ENCODE peak calls at places on chromosome 12, in ten cellular contexts. D, A, F, R, S, P, N, T, C and O are unnamed samples.
A peak's percentile ranks its signal among the peaks of the same experiment; 100 is the strongest.

GRCh38 chr12:47785036-47785886 is 12.2 kb downstream of the SLC48A1 start:
- DNase-seq in C (no peak), F (no peak), P (no peak), R (no peak), A (no peak), N (no peak), S (no peak), T (no peak), D (no peak), O (peak; percentile 64)

GRCh38 chr12:21428241-21428640 is 9.2 kb upstream of the PYROXD1 start:
- DNase-seq in F (peak; percentile 28), R (no peak), C (no peak), A (no peak), T (peak; percentile 48), P (no peak), S (peak; percentile 45), D (no peak), N (no peak), O (no peak)

GRCh38 chr12:132305991-132306884 is 23.2 kb downstream of the GALNT9 start:
- DNase-seq in N (no peak), C (no peak), T (no peak), A (no peak), S (no peak), R (no peak), P (no peak), F (no peak), D (no peak), O (no peak)

GRCh38 chr12:114658002-114658441 is 26.0 kb downstream of the TBX3 start:
- DNase-seq in C (no peak), A (no peak), T (no peak), D (no peak), F (no peak), R (no peak), N (no peak), S (peak; percentile 13), P (no peak), O (no peak)

GRCh38 chr12:102964872-102965271 is 7.4 kb downstream of the ASCL1 start:
- DNase-seq in R (peak; percentile 38), P (peak; percentile 70), N (no peak), S (no peak), D (no peak), C (no peak), F (no peak), T (no peak), A (no peak), O (no peak)

GRCh38 chr12:6946033-6946919 is 2.5 kb downstream of the C12orf57 start:
- DNase-seq in F (no peak), T (no peak), P (peak; percentile 95), S (no peak), A (peak; percentile 93), C (no peak), R (peak; percentile 86), D (peak; percentile 69), N (peak; percentile 19), O (no peak)

GRCh38 chr12:109461846-109462766 is 15.0 kb downstream of the KCTD10 start:
- DNase-seq in C (peak; percentile 94), T (peak; percentile 90), D (no peak), P (peak; percentile 29), F (peak; percentile 84), A (peak; percentile 86), R (no peak), N (no peak), S (peak; percentile 95), O (peak; percentile 96)

GRCh38 chr12:46101121-46101869 is 110.9 kb upstream of the SCAF11 start:
- DNase-seq in C (no peak), T (no peak), P (no peak), D (no peak), R (no peak), S (no peak), A (no peak), F (no peak), N (no peak), O (no peak)

GRCh38 chr12:131458931-131459575 is 251.8 kb upstream of the SFSWAP start:
- DNase-seq in T (no peak), D (no peak), N (no peak), R (no peak), F (no peak), S (no peak), P (no peak), A (no peak), C (no peak), O (no peak)

GRCh38 chr12:121595520-121595919 is 14.7 kb upstream of the KDM2B start:
- DNase-seq in P (no peak), A (no peak), S (no peak), F (no peak), C (no peak), D (no peak), R (no peak), T (no peak), N (no peak), O (no peak)

GRCh38 chr12:4027412-4027811 is 154.2 kb upstream of the PARP11 start:
- DNase-seq in N (no peak), T (no peak), C (no peak), D (peak; percentile 61), S (peak; percentile 7), R (peak; percentile 81), P (no peak), A (no peak), F (no peak), O (no peak)

GRCh38 chr12:90940872-90941499 is 14.0 kb downstream of the CCER1 start:
- DNase-seq in P (no peak), R (no peak), C (no peak), S (peak; percentile 76), N (no peak), A (no peak), T (peak; percentile 50), D (no peak), F (peak; percentile 37), O (no peak)

GRCh38 chr12:66152732-66153131 is 17.1 kb downstream of the TMBIM4 start:
- DNase-seq in D (no peak), A (no peak), R (no peak), N (no peak), T (no peak), C (no peak), S (peak; percentile 56), F (no peak), P (no peak), O (no peak)

GRCh38 chr12:94660436-94660835 is 10.1 kb upstream of the TMCC3 start:
- DNase-seq in A (no peak), R (no peak), P (no peak), F (no peak), T (no peak), C (no peak), S (no peak), D (no peak), N (no peak), O (no peak)

GRCh38 chr12:32002848-32003493 is 43.8 kb downstream of the RESF1 start:
- DNase-seq in T (no peak), A (no peak), C (no peak), F (no peak), D (no peak), S (no peak), P (no peak), R (no peak), N (no peak), O (no peak)

GRCh38 chr12:65656904-65657351 is 167.4 kb upstream of the HMGA2 start:
- DNase-seq in R (no peak), P (no peak), C (no peak), D (no peak), F (peak; percentile 99), N (no peak), T (peak; percentile 99), A (no peak), S (peak; percentile 99), O (no peak)

GRCh38 chr12:128069359-128069997 is 197.5 kb upstream of the TMEM132C start:
- DNase-seq in S (peak; percentile 33), D (peak; percentile 18), R (no peak), T (peak; percentile 16), P (peak; percentile 19), N (no peak), C (no peak), A (no peak), F (peak; percentile 41), O (no peak)

GRCh38 chr12:116171549-116171948 is 105.9 kb downstream of the MED13L start:
- DNase-seq in N (no peak), R (no peak), T (no peak), S (peak; percentile 54), P (no peak), A (no peak), C (no peak), D (no peak), F (no peak), O (no peak)

GRCh38 chr12:111434680-111435338 is 29.1 kb downstream of the SH2B3 start:
- DNase-seq in T (peak; percentile 67), R (peak; percentile 97), F (no peak), S (peak; percentile 62), D (peak; percentile 83), P (no peak), N (no peak), A (peak; percentile 64), C (peak; percentile 62), O (no peak)

GRCh38 chr12:132422057-132423043 is 67.6 kb upstream of the FBRSL1 start:
- DNase-seq in N (no peak), P (peak; percentile 54), S (peak; percentile 42), R (no peak), D (no peak), C (no peak), T (no peak), A (no peak), F (no peak), O (no peak)

GRCh38 chr12:132838464-132839080 is 9.9 kb upstream of the GOLGA3 start:
- DNase-seq in A (no peak), P (no peak), C (no peak), R (no peak), D (no peak), F (no peak), N (no peak), T (no peak), S (no peak), O (no peak)

GRCh38 chr12:10709808-10710207 is 13.3 kb downstream of the YBX3 start:
- DNase-seq in D (no peak), C (no peak), A (no peak), R (no peak), F (no peak), T (no peak), N (no peak), S (no peak), P (no peak), O (no peak)

GRCh38 chr12:14885718-14886201 is at the start of gene MGP:
- DNase-seq in R (no peak), N (no peak), A (peak; percentile 74), T (no peak), C (peak; percentile 81), F (no peak), D (no peak), P (no peak), S (peak; percentile 18), O (peak; percentile 74)

GRCh38 chr12:109723311-109723791 is 9.7 kb downstream of the FAM222A start:
- DNase-seq in T (no peak), P (no peak), A (peak; percentile 71), D (no peak), N (peak; percentile 38), R (no peak), F (no peak), S (no peak), C (no peak), O (no peak)

GRCh38 chr12:6336859-6337744 is 4.8 kb downstream of the TNFRSF1A start:
- DNase-seq in P (peak; percentile 30), N (no peak), T (no peak), C (no peak), D (peak; percentile 59), A (no peak), R (peak; percentile 84), F (no peak), S (no peak), O (no peak)

GRCh38 chr12:58873496-58873895 is 46.8 kb downstream of the LRIG3 start:
- DNase-seq in N (no peak), S (no peak), A (no peak), D (no peak), F (no peak), C (no peak), T (no peak), R (no peak), P (no peak), O (no peak)